ENCODE peak calls at places on chromosomes 2 and 18, in ten cellular contexts. One of them, this sample, is unnamed.

GRCh38 chr18:475202-475624 is 25.3 kb downstream of the COLEC12 start:
- DNase-seq in stomach: no peak
- DNase-seq in A549: no peak
- DNase-seq in tibial artery: no peak
- DNase-seq in Peyer's patch: no peak
- DNase-seq in vagina: no peak
- DNase-seq in thoracic aorta: no peak
- DNase-seq in cardiac muscle cell: peak
- DNase-seq in sigmoid colon: peak
- DNase-seq in PC-3: peak
- DNase-seq in this sample: no peak

GRCh38 chr18:9735238-9735637 is 27.1 kb downstream of the RAB31 start:
- DNase-seq in tibial artery: no peak
- DNase-seq in vagina: no peak
- DNase-seq in Peyer's patch: no peak
- DNase-seq in cardiac muscle cell: no peak
- DNase-seq in PC-3: no peak
- DNase-seq in stomach: no peak
- DNase-seq in A549: no peak
- DNase-seq in sigmoid colon: no peak
- DNase-seq in thoracic aorta: no peak
- DNase-seq in this sample: no peak

GRCh38 chr2:234399451-234400246 is 97.2 kb downstream of the ARL4C start:
- DNase-seq in sigmoid colon: no peak
- DNase-seq in vagina: no peak
- DNase-seq in stomach: no peak
- DNase-seq in thoracic aorta: no peak
- DNase-seq in PC-3: no peak
- DNase-seq in A549: no peak
- DNase-seq in Peyer's patch: no peak
- DNase-seq in cardiac muscle cell: no peak
- DNase-seq in tibial artery: no peak
- DNase-seq in this sample: no peak

GRCh38 chr2:143758629-143759330 is 629.6 kb downstream of the ARHGAP15 start:
- DNase-seq in A549: no peak
- DNase-seq in stomach: no peak
- DNase-seq in PC-3: peak
- DNase-seq in cardiac muscle cell: no peak
- DNase-seq in Peyer's patch: no peak
- DNase-seq in thoracic aorta: no peak
- DNase-seq in sigmoid colon: no peak
- DNase-seq in tibial artery: no peak
- DNase-seq in vagina: no peak
- DNase-seq in this sample: no peak

GRCh38 chr18:76992226-76993084 is 140.1 kb downstream of the MBP start:
- DNase-seq in PC-3: no peak
- DNase-seq in tibial artery: no peak
- DNase-seq in stomach: no peak
- DNase-seq in A549: no peak
- DNase-seq in cardiac muscle cell: no peak
- DNase-seq in Peyer's patch: no peak
- DNase-seq in thoracic aorta: no peak
- DNase-seq in sigmoid colon: no peak
- DNase-seq in vagina: no peak
- DNase-seq in this sample: peak

GRCh38 chr2:234536218-234536989 is 39.5 kb upstream of the ARL4C start:
- DNase-seq in thoracic aorta: no peak
- DNase-seq in cardiac muscle cell: no peak
- DNase-seq in tibial artery: no peak
- DNase-seq in Peyer's patch: no peak
- DNase-seq in vagina: no peak
- DNase-seq in A549: no peak
- DNase-seq in sigmoid colon: no peak
- DNase-seq in stomach: no peak
- DNase-seq in PC-3: no peak
- DNase-seq in this sample: no peak

GRCh38 chr2:2899826-2900225 is 477.8 kb downstream of the EIPR1 start:
- DNase-seq in vagina: no peak
- DNase-seq in PC-3: no peak
- DNase-seq in tibial artery: no peak
- DNase-seq in stomach: no peak
- DNase-seq in sigmoid colon: no peak
- DNase-seq in thoracic aorta: no peak
- DNase-seq in A549: no peak
- DNase-seq in cardiac muscle cell: no peak
- DNase-seq in Peyer's patch: no peak
- DNase-seq in this sample: no peak

GRCh38 chr18:27005589-27005988 is 140.1 kb upstream of the AQP4 start:
- DNase-seq in thoracic aorta: no peak
- DNase-seq in cardiac muscle cell: peak
- DNase-seq in tibial artery: no peak
- DNase-seq in sigmoid colon: no peak
- DNase-seq in A549: peak
- DNase-seq in vagina: no peak
- DNase-seq in PC-3: peak
- DNase-seq in stomach: no peak
- DNase-seq in Peyer's patch: no peak
- DNase-seq in this sample: no peak

GRCh38 chr2:222494104-222494739 is 69.9 kb downstream of the SGPP2 start:
- DNase-seq in sigmoid colon: no peak
- DNase-seq in tibial artery: no peak
- DNase-seq in stomach: no peak
- DNase-seq in PC-3: no peak
- DNase-seq in cardiac muscle cell: no peak
- DNase-seq in A549: no peak
- DNase-seq in Peyer's patch: no peak
- DNase-seq in thoracic aorta: no peak
- DNase-seq in vagina: no peak
- DNase-seq in this sample: no peak

GRCh38 chr2:166384774-166385173 is 9.0 kb upstream of the SCN9A start:
- DNase-seq in tibial artery: no peak
- DNase-seq in A549: peak
- DNase-seq in PC-3: peak
- DNase-seq in sigmoid colon: no peak
- DNase-seq in thoracic aorta: no peak
- DNase-seq in Peyer's patch: no peak
- DNase-seq in cardiac muscle cell: peak
- DNase-seq in vagina: no peak
- DNase-seq in stomach: no peak
- DNase-seq in this sample: no peak

GRCh38 chr2:113117594-113118262 is 9.7 kb upstream of the IL1RN start:
- DNase-seq in A549: no peak
- DNase-seq in PC-3: peak
- DNase-seq in cardiac muscle cell: no peak
- DNase-seq in stomach: peak
- DNase-seq in Peyer's patch: peak
- DNase-seq in sigmoid colon: no peak
- DNase-seq in thoracic aorta: no peak
- DNase-seq in vagina: peak
- DNase-seq in tibial artery: no peak
- DNase-seq in this sample: no peak

GRCh38 chr2:239881561-239882320 is 143.4 kb downstream of the NDUFA10 start:
- DNase-seq in Peyer's patch: no peak
- DNase-seq in PC-3: no peak
- DNase-seq in cardiac muscle cell: no peak
- DNase-seq in thoracic aorta: peak
- DNase-seq in sigmoid colon: no peak
- DNase-seq in stomach: peak
- DNase-seq in A549: no peak
- DNase-seq in vagina: peak
- DNase-seq in tibial artery: peak
- DNase-seq in this sample: peak

DNA sequence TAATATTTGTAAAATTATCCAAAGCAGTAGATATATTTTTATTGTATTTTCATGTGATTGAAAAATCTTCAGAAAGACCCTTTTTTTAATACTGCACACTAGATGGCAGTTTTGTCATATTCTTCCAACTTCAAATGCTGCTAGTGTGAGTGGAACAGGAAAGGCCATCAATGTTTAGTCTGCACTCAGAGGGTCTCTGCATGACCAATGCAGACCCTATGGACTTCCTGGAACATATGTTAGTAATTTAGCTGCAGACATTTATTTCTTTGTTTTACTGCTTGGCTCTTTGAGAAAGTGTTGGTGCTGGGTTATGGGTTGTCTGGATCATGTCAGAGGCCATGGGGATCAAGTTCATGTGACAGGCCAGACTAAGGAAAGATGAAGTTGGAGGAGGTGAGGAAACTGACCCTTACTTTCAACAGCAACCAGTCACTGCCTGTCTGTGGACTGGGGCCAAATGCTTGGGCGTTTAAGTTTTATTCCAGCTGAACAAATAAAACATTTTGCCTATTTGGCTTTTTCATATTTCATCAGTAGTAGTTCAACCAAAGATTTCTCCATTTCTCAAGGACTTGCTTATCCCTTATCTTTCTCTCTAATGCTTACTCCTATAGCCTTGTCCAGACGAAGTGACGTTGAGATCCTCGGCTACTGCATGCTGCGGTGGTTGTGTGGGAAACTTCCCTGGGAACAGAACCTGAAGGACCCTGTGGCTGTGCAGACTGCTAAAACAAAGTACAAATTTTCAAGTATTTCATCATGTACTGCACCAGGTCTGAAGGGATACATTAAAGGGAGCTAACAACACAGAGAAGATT is 84.8 kb downstream of the VRK2 start:
- DNase-seq in A549: no peak
- DNase-seq in PC-3: no peak
- DNase-seq in vagina: no peak
- DNase-seq in Peyer's patch: no peak
- DNase-seq in thoracic aorta: no peak
- DNase-seq in sigmoid colon: no peak
- DNase-seq in stomach: no peak
- DNase-seq in tibial artery: peak
- DNase-seq in cardiac muscle cell: peak
- DNase-seq in this sample: peak
- H3K27ac ChIP-seq in A549: peak
- H3K27ac ChIP-seq in PC-3: no peak
- H3K27ac ChIP-seq in vagina: no peak
- H3K27ac ChIP-seq in Peyer's patch: no peak
- H3K27ac ChIP-seq in thoracic aorta: no peak
- H3K27ac ChIP-seq in sigmoid colon: no peak
- H3K27ac ChIP-seq in stomach: no peak
- H3K27ac ChIP-seq in tibial artery: no peak
- H3K27ac ChIP-seq in cardiac muscle cell: peak
- H3K27ac ChIP-seq in this sample: no peak

GRCh38 chr2:152441961-152442360 is 107.0 kb downstream of the FMNL2 start:
- DNase-seq in cardiac muscle cell: no peak
- DNase-seq in tibial artery: no peak
- DNase-seq in PC-3: no peak
- DNase-seq in sigmoid colon: no peak
- DNase-seq in thoracic aorta: no peak
- DNase-seq in Peyer's patch: no peak
- DNase-seq in vagina: no peak
- DNase-seq in stomach: no peak
- DNase-seq in A549: no peak
- DNase-seq in this sample: no peak
- TF ChIP-seq CTCF in cardiac muscle cell: no peak
- TF ChIP-seq CTCF in tibial artery: no peak
- TF ChIP-seq CTCF in PC-3: no peak
- TF ChIP-seq CTCF in sigmoid colon: no peak
- TF ChIP-seq CTCF in thoracic aorta: no peak
- TF ChIP-seq CTCF in Peyer's patch: no peak
- TF ChIP-seq CTCF in vagina: no peak
- TF ChIP-seq CTCF in stomach: no peak
- TF ChIP-seq CTCF in A549: peak
- TF ChIP-seq CTCF in this sample: no peak

GRCh38 chr2:25257032-25257455 is 84.7 kb downstream of the DNMT3A start:
- DNase-seq in vagina: no peak
- DNase-seq in tibial artery: no peak
- DNase-seq in cardiac muscle cell: peak
- DNase-seq in A549: no peak
- DNase-seq in PC-3: no peak
- DNase-seq in Peyer's patch: no peak
- DNase-seq in sigmoid colon: peak
- DNase-seq in stomach: no peak
- DNase-seq in thoracic aorta: no peak
- DNase-seq in this sample: no peak
- H3K27ac ChIP-seq in vagina: no peak
- H3K27ac ChIP-seq in tibial artery: peak
- H3K27ac ChIP-seq in cardiac muscle cell: peak
- H3K27ac ChIP-seq in A549: no peak
- H3K27ac ChIP-seq in PC-3: no peak
- H3K27ac ChIP-seq in Peyer's patch: peak
- H3K27ac ChIP-seq in sigmoid colon: peak
- H3K27ac ChIP-seq in stomach: peak
- H3K27ac ChIP-seq in thoracic aorta: peak
- H3K27ac ChIP-seq in this sample: no peak

GRCh38 chr2:53473236-53473635 is 294.4 kb upstream of the CHAC2 start:
- DNase-seq in sigmoid colon: no peak
- DNase-seq in vagina: no peak
- DNase-seq in Peyer's patch: no peak
- DNase-seq in A549: peak
- DNase-seq in cardiac muscle cell: peak
- DNase-seq in PC-3: peak
- DNase-seq in stomach: no peak
- DNase-seq in thoracic aorta: no peak
- DNase-seq in tibial artery: no peak
- DNase-seq in this sample: peak
- TF ChIP-seq CTCF in sigmoid colon: no peak
- TF ChIP-seq CTCF in vagina: no peak
- TF ChIP-seq CTCF in Peyer's patch: no peak
- TF ChIP-seq CTCF in A549: no peak
- TF ChIP-seq CTCF in cardiac muscle cell: no peak
- TF ChIP-seq CTCF in PC-3: peak
- TF ChIP-seq CTCF in stomach: no peak
- TF ChIP-seq CTCF in thoracic aorta: no peak
- TF ChIP-seq CTCF in tibial artery: no peak
- TF ChIP-seq CTCF in this sample: no peak

GRCh38 chr18:70366670-70367069 is 77.8 kb downstream of the SOCS6 start:
- DNase-seq in A549: no peak
- DNase-seq in stomach: no peak
- DNase-seq in thoracic aorta: no peak
- DNase-seq in tibial artery: no peak
- DNase-seq in vagina: no peak
- DNase-seq in cardiac muscle cell: no peak
- DNase-seq in sigmoid colon: no peak
- DNase-seq in PC-3: no peak
- DNase-seq in Peyer's patch: no peak
- DNase-seq in this sample: no peak
- H3K27ac ChIP-seq in A549: peak
- H3K27ac ChIP-seq in stomach: no peak
- H3K27ac ChIP-seq in thoracic aorta: no peak
- H3K27ac ChIP-seq in tibial artery: no peak
- H3K27ac ChIP-seq in vagina: no peak
- H3K27ac ChIP-seq in cardiac muscle cell: no peak
- H3K27ac ChIP-seq in sigmoid colon: no peak
- H3K27ac ChIP-seq in PC-3: no peak
- H3K27ac ChIP-seq in Peyer's patch: no peak
- H3K27ac ChIP-seq in this sample: no peak